ENCODE peak calls at places on chromosomes 16 and 17, in six cellular contexts. H is PC-3, E is astrocyte of the spinal cord, V is mucosa of descending colon, F is H9, S is AG04450. X is an unnamed sample.

GRCh38 chr16:3171855-3172593 is 16.0 kb upstream of the OR1F1 start:
- DNase-seq in H (no peak), S (no peak), V (no peak), E (no peak), F (peak), X (no peak)

GRCh38 chr16:23877107-23878070 is 41.6 kb downstream of the PRKCB start:
- DNase-seq in S (no peak), F (peak), E (no peak), V (no peak), H (no peak), X (no peak)

GRCh38 chr16:27284865-27285675 is 16.5 kb upstream of the NSMCE1 start:
- DNase-seq in H (no peak), S (no peak), F (no peak), V (no peak), E (no peak), X (no peak)

GRCh38 chr17:38918129-38918913 is 7.1 kb upstream of the LASP1NB start:
- DNase-seq in S (no peak), F (peak), E (no peak), V (no peak), H (no peak), X (no peak)

GRCh38 chr17:51912939-51913338 is 245.6 kb downstream of the CA10 start:
- DNase-seq in F (peak), H (no peak), V (no peak), S (no peak), E (no peak), X (no peak)

GRCh38 chr17:76017481-76018339 is 9.4 kb downstream of the EVPL start:
- DNase-seq in F (no peak), S (no peak), H (no peak), V (no peak), E (no peak), X (no peak)

GRCh38 chr16:10181196-10182162 is 749 bp downstream of the GRIN2A start:
- DNase-seq in E (peak), F (peak), S (no peak), V (peak), H (peak), X (peak)

GRCh38 chr16:71542377-71542776 is 16.2 kb downstream of the CHST4 start:
- DNase-seq in E (no peak), V (peak), F (peak), S (no peak), H (peak), X (no peak)

GRCh38 chr17:7479389-7480192 is at the start of gene ZBTB4:
- DNase-seq in E (peak), F (peak), S (no peak), V (peak), H (peak), X (no peak)

GRCh38 chr17:69525920-69526841 is 111.7 kb downstream of the MAP2K6 start:
- DNase-seq in H (peak), F (peak), V (no peak), E (peak), S (peak), X (peak)

GRCh38 chr16:22898131-22898530 is 84.2 kb downstream of the HS3ST2 start:
- DNase-seq in H (no peak), V (no peak), S (no peak), E (no peak), F (no peak), X (no peak)

GRCh38 chr16:51131619-51132018 is 19.5 kb downstream of the SALL1 start:
- DNase-seq in S (no peak), H (no peak), E (no peak), F (no peak), V (no peak), X (no peak)

GRCh38 chr17:57948555-57949420 is 6.4 kb downstream of the CUEDC1 start:
- DNase-seq in F (no peak), E (peak), S (peak), H (peak), V (peak), X (no peak)

GRCh38 chr17:66522591-66523272 is 220.3 kb downstream of the PRKCA start:
- DNase-seq in V (no peak), H (peak), E (no peak), S (no peak), F (no peak), X (no peak)

GRCh38 chr17:72460711-72461110 is 339.9 kb downstream of the SOX9 start:
- DNase-seq in V (no peak), H (peak), S (no peak), E (no peak), F (no peak), X (no peak)

GRCh38 chr17:68238488-68238887 is 9.4 kb upstream of the AMZ2 start:
- DNase-seq in F (no peak), S (no peak), V (no peak), H (no peak), E (no peak), X (no peak)

GRCh38 chr16:65414284-65414984 is 292.6 kb upstream of the CDH11 start:
- DNase-seq in V (no peak), H (peak), E (peak), F (no peak), S (peak), X (peak)

DNA sequence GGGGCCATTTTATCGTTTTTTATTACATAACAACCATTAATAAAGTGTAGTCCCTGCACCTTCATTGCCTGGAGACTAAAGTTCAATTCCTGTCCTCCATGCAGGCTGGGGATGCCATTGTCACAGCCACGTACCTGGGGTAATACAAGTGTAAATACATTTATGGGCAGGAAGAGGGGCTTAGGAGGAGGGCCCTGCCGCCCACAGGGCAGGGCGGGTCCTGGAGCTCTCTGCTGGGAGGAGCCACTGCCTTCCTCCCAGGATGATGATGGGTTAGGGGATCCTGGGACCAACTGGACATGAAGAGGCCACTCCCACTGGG is 44.0 kb upstream of the SLC38A10 start:
- DNase-seq in V (peak), H (peak), S (no peak), E (no peak), F (no peak), X (no peak)
- TF ChIP-seq CTCF in V (no peak), H (no peak), S (no peak), E (no peak), F (no peak), X (no peak)

DNA sequence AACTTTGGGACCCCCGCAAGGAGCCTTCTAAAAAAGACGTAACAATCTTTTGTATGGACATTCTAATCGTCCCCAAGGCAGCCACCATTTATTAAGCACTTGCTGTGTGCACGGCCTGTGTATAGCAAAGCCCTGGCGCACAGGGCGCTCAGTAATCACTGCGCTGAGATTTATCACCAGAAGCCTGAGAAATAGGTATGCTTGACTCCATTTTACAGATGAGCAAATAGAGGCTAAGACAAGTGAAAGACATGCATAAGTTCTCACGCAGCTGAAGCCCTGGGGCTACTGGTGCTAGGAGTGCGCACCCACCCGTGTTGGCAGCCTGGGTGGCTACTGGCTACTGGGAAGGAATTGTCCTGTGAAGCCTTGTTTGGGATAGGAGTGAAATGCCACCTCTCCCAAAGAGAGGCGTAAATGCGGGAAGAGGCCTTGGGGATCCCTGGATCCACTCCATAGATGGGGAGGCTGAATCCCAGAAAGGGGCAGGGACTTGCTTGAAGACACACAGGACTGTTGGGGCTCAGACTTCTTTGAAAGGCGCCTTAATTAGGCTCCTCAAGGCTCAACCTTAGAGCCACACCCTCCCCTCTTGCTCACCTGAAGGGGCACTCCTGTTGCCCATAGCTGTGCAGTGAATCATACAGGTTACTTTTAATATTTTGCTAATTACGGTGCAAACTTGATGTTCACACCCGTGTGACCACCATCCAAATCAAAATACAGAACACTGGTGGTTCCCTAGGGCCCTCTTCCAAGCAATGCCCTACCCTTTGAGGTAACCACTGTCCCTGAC is 634 bp upstream of the NATD1 start:
- DNase-seq in F (no peak), V (no peak), S (no peak), E (no peak), H (no peak), X (no peak)
- TF ChIP-seq CTCF in F (no peak), V (no peak), S (no peak), E (no peak), H (no peak), X (no peak)

GRCh38 chr16:81143921-81144471 is 47.8 kb upstream of the GCSH start:
- DNase-seq in V (no peak), F (no peak), H (no peak), E (no peak), S (no peak), X (no peak)

GRCh38 chr16:81149614-81150013 is 53.4 kb upstream of the GCSH start:
- DNase-seq in V (no peak), F (no peak), E (no peak), H (no peak), S (no peak), X (no peak)

GRCh38 chr16:81151648-81152047 is 55.5 kb upstream of the GCSH start:
- DNase-seq in V (no peak), E (no peak), H (no peak), S (no peak), F (no peak), X (no peak)

GRCh38 chr16:81142864-81143263 is 46.7 kb upstream of the GCSH start:
- DNase-seq in H (no peak), S (no peak), V (no peak), F (no peak), E (no peak), X (no peak)

GRCh38 chr16:81148277-81148676 is 52.1 kb upstream of the GCSH start:
- DNase-seq in F (no peak), V (no peak), E (no peak), S (no peak), H (no peak), X (no peak)
- TF ChIP-seq CTCF in F (no peak), V (no peak), E (no peak), S (no peak), H (no peak), X (no peak)

GRCh38 chr16:13372421-13372820 is 471.0 kb downstream of the SHISA9 start:
- DNase-seq in F (no peak), E (no peak), H (no peak), V (no peak), S (no peak), X (no peak)

GRCh38 chr16:13377143-13377542 is 475.7 kb downstream of the SHISA9 start:
- DNase-seq in V (no peak), E (no peak), S (no peak), F (no peak), H (no peak), X (no peak)

GRCh38 chr16:13379266-13379665 is 477.9 kb downstream of the SHISA9 start:
- DNase-seq in F (no peak), H (no peak), E (no peak), V (no peak), S (no peak), X (no peak)

GRCh38 chr16:13376174-13376573 is 474.8 kb downstream of the SHISA9 start:
- DNase-seq in E (no peak), H (no peak), V (no peak), S (no peak), F (no peak), X (no peak)

GRCh38 chr16:13378151-13378550 is 476.8 kb downstream of the SHISA9 start:
- DNase-seq in E (no peak), H (no peak), S (no peak), V (no peak), F (no peak), X (no peak)
- TF ChIP-seq CTCF in E (no peak), H (no peak), S (no peak), V (no peak), F (no peak), X (no peak)

DNA sequence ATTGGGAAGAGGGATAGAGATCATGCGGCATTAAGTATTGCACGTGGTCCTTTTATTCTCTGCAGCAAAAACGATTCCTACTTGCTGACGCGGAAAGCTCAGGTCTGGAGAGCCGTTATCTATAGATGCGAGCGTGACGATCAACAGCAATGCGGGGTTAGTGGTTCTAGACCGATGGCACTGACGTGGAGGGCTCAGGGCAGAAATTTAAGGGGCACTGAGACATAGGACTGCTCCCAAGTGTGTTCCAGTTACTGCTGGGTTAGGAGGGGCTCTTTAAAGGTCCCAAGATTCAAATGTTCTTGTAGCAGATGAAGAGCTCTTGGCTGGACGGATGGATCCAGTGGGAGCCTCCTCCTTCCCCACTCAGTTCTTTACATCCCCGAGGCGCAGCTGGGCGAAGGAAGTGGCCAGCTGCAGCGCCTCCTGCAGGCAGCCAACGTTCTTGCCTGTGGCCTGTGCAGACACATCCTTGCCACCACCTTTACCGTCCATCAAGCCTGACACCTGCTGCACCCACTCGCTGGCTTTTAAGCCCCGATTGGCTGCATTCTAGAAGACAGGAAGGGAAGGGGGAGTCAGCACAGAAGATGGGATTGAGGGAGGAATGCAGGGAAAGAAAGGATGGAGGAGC is 732 bp upstream of the EXOSC6 start:
- DNase-seq in E (no peak), V (no peak), H (no peak), F (peak), S (no peak), X (no peak)
- TF ChIP-seq CTCF in E (peak), V (no peak), H (peak), F (peak), S (peak), X (peak)

GRCh38 chr17:44278006-44278405 is 10.1 kb upstream of the SLC4A1 start:
- DNase-seq in H (no peak), F (no peak), E (no peak), S (no peak), V (no peak), X (no peak)
- TF ChIP-seq CTCF in H (no peak), F (no peak), E (no peak), S (no peak), V (no peak), X (no peak)

GRCh38 chr17:78896091-78896833 is 6.7 kb downstream of the CEP295NL start:
- DNase-seq in H (no peak), F (no peak), S (no peak), V (no peak), E (no peak), X (no peak)
- TF ChIP-seq CTCF in H (no peak), F (no peak), S (no peak), V (no peak), E (no peak), X (no peak)

GRCh38 chr17:8576895-8577294 is 53.6 kb downstream of the MYH10 start:
- DNase-seq in E (no peak), F (no peak), S (no peak), H (no peak), V (no peak), X (no peak)

GRCh38 chr17:8577868-8578267 is 52.7 kb downstream of the MYH10 start:
- DNase-seq in F (no peak), H (no peak), V (no peak), E (no peak), S (no peak), X (no peak)

GRCh38 chr17:8574687-8575086 is 55.8 kb downstream of the MYH10 start:
- DNase-seq in S (no peak), H (no peak), V (no peak), E (no peak), F (no peak), X (no peak)

GRCh38 chr17:8572767-8573166 is 57.8 kb downstream of the MYH10 start:
- DNase-seq in E (no peak), H (no peak), V (no peak), F (no peak), S (no peak), X (no peak)
- TF ChIP-seq CTCF in E (peak), H (peak), V (no peak), F (no peak), S (peak), X (peak)

DNA sequence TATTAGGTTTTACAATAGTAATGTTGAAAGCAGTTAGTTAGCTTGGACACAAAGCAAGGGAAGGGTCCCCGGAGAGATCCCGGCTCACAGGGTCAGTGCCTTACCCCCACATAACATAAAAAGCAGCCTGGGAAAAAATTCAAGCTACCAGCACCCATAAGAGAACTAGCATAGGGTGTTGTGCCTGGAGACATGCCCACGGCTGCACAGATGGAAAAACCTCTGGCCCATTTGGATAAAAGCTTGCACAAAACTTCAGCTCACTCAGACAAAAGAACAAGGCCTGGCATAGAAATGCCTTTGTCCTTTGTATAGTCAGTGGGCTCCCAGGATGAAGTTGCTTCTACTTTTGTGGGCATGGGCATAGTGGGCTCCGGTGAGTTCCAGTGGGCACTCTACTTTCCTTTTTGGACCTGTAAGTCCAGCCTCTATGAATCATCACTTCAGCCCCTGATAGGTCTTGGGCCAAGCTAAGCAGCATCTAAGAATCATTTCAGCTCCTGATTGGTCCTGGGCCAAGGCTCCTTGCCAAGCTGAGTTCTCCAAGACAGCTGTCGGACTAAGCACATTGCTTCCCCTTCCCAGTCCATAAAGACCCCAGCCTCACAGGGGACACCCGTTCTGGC is 1.3 kb upstream of the RDM1 start:
- DNase-seq in E (peak), H (no peak), V (no peak), F (no peak), S (no peak), X (no peak)
- TF ChIP-seq CTCF in E (no peak), H (no peak), V (no peak), F (no peak), S (no peak), X (no peak)

DNA sequence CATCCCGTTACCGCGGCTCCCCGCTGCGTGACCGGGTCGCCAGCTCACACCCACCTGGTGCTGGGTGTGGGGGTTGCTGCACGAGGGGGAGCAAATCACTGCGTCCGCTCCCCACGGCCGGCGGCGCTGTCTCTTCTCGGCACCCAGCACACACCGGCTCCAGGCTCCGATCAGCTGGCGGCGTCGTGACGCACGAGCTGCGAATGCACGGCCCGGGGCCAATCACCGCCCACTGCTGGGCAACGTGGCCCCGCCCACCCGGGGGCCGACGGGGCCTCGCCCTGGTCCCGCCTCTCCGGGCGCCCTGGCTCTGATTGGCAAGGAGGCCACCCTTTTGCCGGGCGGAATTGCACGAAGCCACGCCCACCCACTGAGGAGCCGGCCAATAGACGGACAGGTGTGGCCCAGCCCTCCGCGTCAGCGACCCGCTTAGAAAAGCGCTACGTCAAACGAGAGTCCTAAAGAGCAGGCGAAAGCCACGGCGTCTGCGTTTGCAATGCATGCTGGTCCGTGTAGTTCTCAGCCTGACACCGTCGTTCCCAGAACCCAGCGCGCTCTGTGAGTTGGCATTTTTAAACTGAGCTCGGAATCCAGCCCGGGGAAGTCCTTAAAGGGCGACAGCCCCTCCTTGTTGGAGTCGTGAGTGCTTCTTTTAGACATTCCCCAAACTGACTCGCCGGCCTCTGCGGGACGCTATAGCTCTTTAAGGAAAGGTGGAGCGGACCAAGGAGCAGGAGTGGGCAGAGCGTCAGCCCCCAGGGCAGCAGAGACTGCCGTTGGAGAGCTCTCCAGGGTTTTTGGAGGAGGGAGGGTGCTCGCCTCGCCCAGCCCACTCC is 6.1 kb upstream of the TLCD2 start:
- DNase-seq in E (peak), F (peak), H (peak), S (peak), V (peak), X (peak)
- TF ChIP-seq CTCF in E (peak), F (no peak), H (no peak), S (peak), V (no peak), X (peak)

X was measured in AG09319.